ENCODE peak calls at places on chromosome 20, in nine cellular contexts. One of them, this sample, is unnamed.

GRCh38 chr20:63032026-63032800 is 25.4 kb upstream of the BHLHE23 start:
- DNase-seq in NCI-H2029 treated with DMSO at 0.1 percent for 48 hours: no peak
- DNase-seq in RPMI8226: no peak
- DNase-seq in activated naive CD4-positive, alpha-beta T cell: no peak
- DNase-seq in prostate gland: no peak
- DNase-seq in Panc1: no peak
- DNase-seq in Caki2: no peak
- DNase-seq in fibroblast of villous mesenchyme: no peak
- DNase-seq in stimulated activated CD4-positive, alpha-beta T cell treated with anti-CD3 and anti-CD28 coated beads, Interleukin-2, amount 100 ng/mL, for 24 hours: no peak
- DNase-seq in this sample: no peak

GRCh38 chr20:25676164-25676809 is 20.4 kb downstream of the ZNF337 start:
- DNase-seq in NCI-H2029 treated with DMSO at 0.1 percent for 48 hours: no peak
- DNase-seq in Caki2: no peak
- DNase-seq in activated naive CD4-positive, alpha-beta T cell: no peak
- DNase-seq in fibroblast of villous mesenchyme: peak; percentile 76
- DNase-seq in stimulated activated CD4-positive, alpha-beta T cell treated with anti-CD3 and anti-CD28 coated beads, Interleukin-2, amount 100 ng/mL, for 24 hours: no peak
- DNase-seq in prostate gland: no peak
- DNase-seq in Panc1: no peak
- DNase-seq in RPMI8226: no peak
- DNase-seq in this sample: no peak

GRCh38 chr20:38674178-38675133 is 49.8 kb upstream of the SLC32A1 start:
- DNase-seq in prostate gland: no peak
- DNase-seq in activated naive CD4-positive, alpha-beta T cell: peak; percentile 7
- DNase-seq in Caki2: no peak
- DNase-seq in fibroblast of villous mesenchyme: peak; percentile 61
- DNase-seq in Panc1: no peak
- DNase-seq in stimulated activated CD4-positive, alpha-beta T cell treated with anti-CD3 and anti-CD28 coated beads, Interleukin-2, amount 100 ng/mL, for 24 hours: peak; percentile 51
- DNase-seq in RPMI8226: no peak
- DNase-seq in NCI-H2029 treated with DMSO at 0.1 percent for 48 hours: peak; percentile 4
- DNase-seq in this sample: no peak

GRCh38 chr20:25250508-25250907 is 2.6 kb downstream of the PYGB start:
- DNase-seq in Panc1: no peak
- DNase-seq in NCI-H2029 treated with DMSO at 0.1 percent for 48 hours: peak; percentile 50
- DNase-seq in stimulated activated CD4-positive, alpha-beta T cell treated with anti-CD3 and anti-CD28 coated beads, Interleukin-2, amount 100 ng/mL, for 24 hours: no peak
- DNase-seq in RPMI8226: no peak
- DNase-seq in fibroblast of villous mesenchyme: peak; percentile 64
- DNase-seq in activated naive CD4-positive, alpha-beta T cell: no peak
- DNase-seq in prostate gland: no peak
- DNase-seq in Caki2: no peak
- DNase-seq in this sample: no peak

GRCh38 chr20:23509580-23509913 is 18.6 kb downstream of the CST8 start:
- DNase-seq in Panc1: no peak
- DNase-seq in RPMI8226: no peak
- DNase-seq in prostate gland: no peak
- DNase-seq in NCI-H2029 treated with DMSO at 0.1 percent for 48 hours: no peak
- DNase-seq in activated naive CD4-positive, alpha-beta T cell: no peak
- DNase-seq in fibroblast of villous mesenchyme: no peak
- DNase-seq in Caki2: no peak
- DNase-seq in stimulated activated CD4-positive, alpha-beta T cell treated with anti-CD3 and anti-CD28 coated beads, Interleukin-2, amount 100 ng/mL, for 24 hours: no peak
- DNase-seq in this sample: no peak

GRCh38 chr20:50734730-50735679 is 3.6 kb downstream of the PARD6B start:
- DNase-seq in stimulated activated CD4-positive, alpha-beta T cell treated with anti-CD3 and anti-CD28 coated beads, Interleukin-2, amount 100 ng/mL, for 24 hours: no peak
- DNase-seq in fibroblast of villous mesenchyme: no peak
- DNase-seq in Panc1: no peak
- DNase-seq in Caki2: no peak
- DNase-seq in NCI-H2029 treated with DMSO at 0.1 percent for 48 hours: no peak
- DNase-seq in activated naive CD4-positive, alpha-beta T cell: no peak
- DNase-seq in RPMI8226: no peak
- DNase-seq in prostate gland: no peak
- DNase-seq in this sample: no peak

GRCh38 chr20:3691897-3692296 is 10.1 kb upstream of the ADAM33 start:
- DNase-seq in stimulated activated CD4-positive, alpha-beta T cell treated with anti-CD3 and anti-CD28 coated beads, Interleukin-2, amount 100 ng/mL, for 24 hours: no peak
- DNase-seq in Caki2: no peak
- DNase-seq in Panc1: no peak
- DNase-seq in fibroblast of villous mesenchyme: no peak
- DNase-seq in RPMI8226: no peak
- DNase-seq in prostate gland: no peak
- DNase-seq in activated naive CD4-positive, alpha-beta T cell: no peak
- DNase-seq in NCI-H2029 treated with DMSO at 0.1 percent for 48 hours: no peak
- DNase-seq in this sample: no peak

GRCh38 chr20:35451295-35451694 is 4.1 kb upstream of the CEP250 start:
- DNase-seq in Panc1: no peak
- DNase-seq in activated naive CD4-positive, alpha-beta T cell: no peak
- DNase-seq in NCI-H2029 treated with DMSO at 0.1 percent for 48 hours: peak; percentile 38
- DNase-seq in prostate gland: peak; percentile 91
- DNase-seq in Caki2: no peak
- DNase-seq in stimulated activated CD4-positive, alpha-beta T cell treated with anti-CD3 and anti-CD28 coated beads, Interleukin-2, amount 100 ng/mL, for 24 hours: no peak
- DNase-seq in fibroblast of villous mesenchyme: no peak
- DNase-seq in RPMI8226: no peak
- DNase-seq in this sample: no peak

GRCh38 chr20:36493801-36494114 is 47.6 kb upstream of the MYL9 start:
- DNase-seq in stimulated activated CD4-positive, alpha-beta T cell treated with anti-CD3 and anti-CD28 coated beads, Interleukin-2, amount 100 ng/mL, for 24 hours: no peak
- DNase-seq in fibroblast of villous mesenchyme: peak; percentile 81
- DNase-seq in NCI-H2029 treated with DMSO at 0.1 percent for 48 hours: no peak
- DNase-seq in RPMI8226: peak; percentile 20
- DNase-seq in activated naive CD4-positive, alpha-beta T cell: no peak
- DNase-seq in Caki2: peak; percentile 40
- DNase-seq in Panc1: no peak
- DNase-seq in prostate gland: peak; percentile 46
- DNase-seq in this sample: no peak

GRCh38 chr20:25046736-25047666 is 10.9 kb downstream of the ACSS1 start:
- DNase-seq in fibroblast of villous mesenchyme: no peak
- DNase-seq in Caki2: no peak
- DNase-seq in prostate gland: no peak
- DNase-seq in Panc1: no peak
- DNase-seq in NCI-H2029 treated with DMSO at 0.1 percent for 48 hours: no peak
- DNase-seq in RPMI8226: no peak
- DNase-seq in stimulated activated CD4-positive, alpha-beta T cell treated with anti-CD3 and anti-CD28 coated beads, Interleukin-2, amount 100 ng/mL, for 24 hours: no peak
- DNase-seq in activated naive CD4-positive, alpha-beta T cell: no peak
- DNase-seq in this sample: no peak

GRCh38 chr20:59794555-59794954 is 138.9 kb downstream of the SYCP2 start:
- DNase-seq in NCI-H2029 treated with DMSO at 0.1 percent for 48 hours: no peak
- DNase-seq in Panc1: no peak
- DNase-seq in RPMI8226: no peak
- DNase-seq in activated naive CD4-positive, alpha-beta T cell: no peak
- DNase-seq in fibroblast of villous mesenchyme: no peak
- DNase-seq in prostate gland: no peak
- DNase-seq in stimulated activated CD4-positive, alpha-beta T cell treated with anti-CD3 and anti-CD28 coated beads, Interleukin-2, amount 100 ng/mL, for 24 hours: no peak
- DNase-seq in Caki2: no peak
- DNase-seq in this sample: no peak

GRCh38 chr20:61718361-61718760 is 347.3 kb downstream of the TAF4 start:
- DNase-seq in NCI-H2029 treated with DMSO at 0.1 percent for 48 hours: no peak
- DNase-seq in stimulated activated CD4-positive, alpha-beta T cell treated with anti-CD3 and anti-CD28 coated beads, Interleukin-2, amount 100 ng/mL, for 24 hours: no peak
- DNase-seq in fibroblast of villous mesenchyme: no peak
- DNase-seq in Panc1: no peak
- DNase-seq in activated naive CD4-positive, alpha-beta T cell: no peak
- DNase-seq in Caki2: no peak
- DNase-seq in RPMI8226: peak; percentile 77
- DNase-seq in prostate gland: no peak
- DNase-seq in this sample: no peak

GRCh38 chr20:58246346-58246745 is 17.9 kb upstream of the ANKRD60 start:
- DNase-seq in stimulated activated CD4-positive, alpha-beta T cell treated with anti-CD3 and anti-CD28 coated beads, Interleukin-2, amount 100 ng/mL, for 24 hours: no peak
- DNase-seq in activated naive CD4-positive, alpha-beta T cell: no peak
- DNase-seq in Caki2: peak; percentile 39
- DNase-seq in fibroblast of villous mesenchyme: no peak
- DNase-seq in NCI-H2029 treated with DMSO at 0.1 percent for 48 hours: no peak
- DNase-seq in RPMI8226: no peak
- DNase-seq in Panc1: no peak
- DNase-seq in prostate gland: no peak
- DNase-seq in this sample: no peak

GRCh38 chr20:21102252-21102609 is 3.9 kb downstream of the LINC00237 start:
- DNase-seq in RPMI8226: no peak
- DNase-seq in NCI-H2029 treated with DMSO at 0.1 percent for 48 hours: no peak
- DNase-seq in stimulated activated CD4-positive, alpha-beta T cell treated with anti-CD3 and anti-CD28 coated beads, Interleukin-2, amount 100 ng/mL, for 24 hours: no peak
- DNase-seq in Panc1: no peak
- DNase-seq in prostate gland: no peak
- DNase-seq in Caki2: no peak
- DNase-seq in fibroblast of villous mesenchyme: no peak
- DNase-seq in activated naive CD4-positive, alpha-beta T cell: no peak
- DNase-seq in this sample: no peak